ENCODE peak calls at places on chromosomes 7 and 10, in six cellular contexts. Q is HEK293T, H is HCT116, X is K562, S is HepG2, R is H1. T is an unnamed sample.

GRCh38 chr10:84632866-84633265 is 304.5 kb downstream of the CCSER2 start:
- DNase-seq in S (peak), R (peak), Q (no peak), H (peak), X (no peak), T (no peak)

GRCh38 chr7:127362364-127363027 is 30.0 kb downstream of the ZNF800 start:
- DNase-seq in X (no peak), S (no peak), Q (no peak), R (no peak), H (no peak), T (no peak)

GRCh38 chr7:78377532-78377931 is 579.0 kb downstream of the PHTF2 start:
- DNase-seq in S (no peak), R (no peak), X (no peak), Q (no peak), H (no peak), T (no peak)

GRCh38 chr10:8051109-8051781 is 3.2 kb upstream of the GATA3 start:
- DNase-seq in S (no peak), H (no peak), X (no peak), R (no peak), Q (no peak), T (no peak)

GRCh38 chr7:127732306-127732705 is 80.3 kb downstream of the SND1 start:
- DNase-seq in H (no peak), R (no peak), Q (no peak), S (no peak), X (no peak), T (no peak)

GRCh38 chr7:116671681-116672595 is at the start of gene MET:
- DNase-seq in X (peak), R (no peak), S (peak), H (peak), Q (peak), T (peak)

GRCh38 chr10:96910488-96911395 is 78.6 kb downstream of the LCOR start:
- DNase-seq in H (peak), S (peak), Q (peak), X (peak), R (no peak), T (no peak)

GRCh38 chr10:97149065-97149680 is 36.6 kb downstream of the SLIT1 start:
- DNase-seq in X (no peak), H (no peak), R (no peak), Q (no peak), S (no peak), T (no peak)

GRCh38 chr7:135584362-135585353 is 26.9 kb downstream of the NUP205 start:
- DNase-seq in H (no peak), X (no peak), R (no peak), S (no peak), Q (no peak), T (no peak)

GRCh38 chr10:35451103-35452016 is 115.1 kb downstream of the CCNY start:
- DNase-seq in Q (no peak), X (no peak), H (no peak), S (no peak), R (no peak), T (no peak)

GRCh38 chr10:88987243-88987726 is 3.3 kb upstream of the FAS start:
- DNase-seq in X (no peak), S (no peak), R (no peak), H (no peak), Q (no peak), T (no peak)

DNA sequence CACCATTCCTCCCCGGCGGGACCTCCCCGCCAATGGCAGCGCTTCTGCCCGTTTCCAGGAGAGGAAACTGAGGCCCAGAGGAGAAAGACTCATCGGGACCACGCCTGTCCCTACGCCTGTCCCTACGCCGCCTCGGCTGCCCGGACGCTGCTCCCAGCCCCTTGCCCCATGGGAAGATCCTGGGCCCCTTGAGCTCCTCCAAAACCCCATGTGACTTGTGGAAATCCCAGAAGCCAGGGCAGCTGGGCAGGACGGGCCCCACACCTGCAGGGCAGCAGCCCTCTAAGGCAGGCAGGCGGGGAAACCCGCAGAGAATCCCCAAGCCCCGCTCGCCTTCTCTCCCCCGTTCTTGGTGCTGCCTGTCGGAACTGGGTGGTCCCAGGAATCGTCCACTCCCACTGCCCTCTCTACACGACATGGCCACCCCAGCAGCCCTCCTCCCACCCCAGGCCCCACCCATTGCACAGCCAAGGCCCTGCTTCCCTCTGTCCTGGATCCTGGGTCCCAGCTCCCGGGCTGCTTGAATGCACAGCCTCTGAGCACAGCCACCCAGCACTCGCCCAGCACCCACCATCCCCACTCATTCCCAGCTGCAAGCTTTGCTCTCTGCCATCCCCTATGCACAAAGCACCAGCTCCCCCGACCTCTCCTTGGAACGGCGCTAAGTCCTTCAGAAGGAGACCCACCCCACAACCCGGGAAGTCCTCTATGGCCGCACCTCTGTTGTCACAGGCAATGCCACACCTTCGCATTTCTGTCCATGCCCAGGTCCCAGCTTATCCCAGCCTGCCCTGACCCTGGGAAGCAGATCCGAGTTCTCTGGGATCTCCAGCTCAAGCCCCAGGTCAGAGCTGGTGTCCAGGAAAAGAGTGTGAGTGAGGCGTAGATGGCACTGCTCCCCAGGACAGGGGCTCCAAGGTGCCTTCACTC is 50.6 kb downstream of the SLC29A4 start:
- DNase-seq in X (no peak), S (no peak), H (no peak), R (no peak), Q (no peak), T (no peak)
- TF ChIP-seq SP1 in X (no peak), S (no peak), H (no peak), R (no peak), Q (no peak), T (no peak)

DNA sequence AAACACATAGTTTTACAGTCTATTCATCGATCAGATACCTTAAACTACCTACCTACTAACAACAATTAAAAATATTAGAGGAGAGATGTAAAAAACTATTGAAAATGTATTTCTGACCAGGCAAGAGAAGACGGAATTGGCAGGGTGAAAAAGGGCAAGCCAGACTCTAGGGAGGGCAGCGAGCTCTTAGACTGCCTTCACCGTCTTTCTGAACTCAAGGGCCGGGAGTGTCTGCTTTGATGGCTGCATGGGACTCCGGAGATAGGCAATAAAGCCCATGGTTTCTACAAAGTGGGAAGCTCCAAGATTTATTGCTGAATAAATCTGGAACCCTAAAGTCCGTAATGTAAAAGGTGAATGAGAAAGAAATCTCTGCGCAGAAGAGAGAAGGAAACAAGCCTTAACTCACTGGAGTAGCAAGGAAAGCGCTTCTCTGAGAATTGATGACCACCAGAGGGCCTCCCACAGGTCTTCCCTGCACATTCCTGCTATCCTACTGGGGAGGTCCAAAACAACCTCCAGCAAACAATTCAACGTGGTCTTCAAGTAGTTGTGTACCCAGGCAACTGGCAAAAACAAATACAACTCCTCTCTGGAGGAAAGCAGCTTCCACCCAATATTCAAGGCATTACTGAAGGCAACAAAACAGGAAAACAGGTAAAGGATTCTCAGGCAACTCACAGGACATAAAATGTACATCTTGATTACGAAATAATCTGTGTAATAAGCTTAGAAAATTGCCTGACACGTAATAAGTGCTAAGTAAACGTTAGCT is 181.3 kb downstream of the SDK1 start:
- DNase-seq in H (peak), R (peak), S (peak), X (no peak), Q (peak), T (peak)
- TF ChIP-seq SP1 in H (no peak), R (peak), S (no peak), X (no peak), Q (no peak), T (no peak)

GRCh38 chr10:90192825-90193224 is 491.4 kb downstream of the KIF20B start:
- DNase-seq in Q (no peak), S (no peak), H (no peak), X (no peak), R (no peak), T (no peak)
- TF ChIP-seq SP1 in Q (no peak), S (no peak), H (no peak), X (no peak), R (no peak), T (no peak)

GRCh38 chr10:19932806-19933371 is 116.7 kb downstream of the PLXDC2 start:
- DNase-seq in H (no peak), X (no peak), R (no peak), S (no peak), Q (no peak), T (no peak)

GRCh38 chr10:19933772-19934171 is 117.5 kb downstream of the PLXDC2 start:
- DNase-seq in X (no peak), Q (no peak), R (no peak), H (no peak), S (no peak), T (no peak)

GRCh38 chr10:19929466-19930140 is 113.4 kb downstream of the PLXDC2 start:
- DNase-seq in H (no peak), S (no peak), Q (no peak), R (no peak), X (no peak), T (no peak)

GRCh38 chr10:19931886-19932285 is 115.7 kb downstream of the PLXDC2 start:
- DNase-seq in X (no peak), R (no peak), Q (no peak), H (no peak), S (no peak), T (no peak)

DNA sequence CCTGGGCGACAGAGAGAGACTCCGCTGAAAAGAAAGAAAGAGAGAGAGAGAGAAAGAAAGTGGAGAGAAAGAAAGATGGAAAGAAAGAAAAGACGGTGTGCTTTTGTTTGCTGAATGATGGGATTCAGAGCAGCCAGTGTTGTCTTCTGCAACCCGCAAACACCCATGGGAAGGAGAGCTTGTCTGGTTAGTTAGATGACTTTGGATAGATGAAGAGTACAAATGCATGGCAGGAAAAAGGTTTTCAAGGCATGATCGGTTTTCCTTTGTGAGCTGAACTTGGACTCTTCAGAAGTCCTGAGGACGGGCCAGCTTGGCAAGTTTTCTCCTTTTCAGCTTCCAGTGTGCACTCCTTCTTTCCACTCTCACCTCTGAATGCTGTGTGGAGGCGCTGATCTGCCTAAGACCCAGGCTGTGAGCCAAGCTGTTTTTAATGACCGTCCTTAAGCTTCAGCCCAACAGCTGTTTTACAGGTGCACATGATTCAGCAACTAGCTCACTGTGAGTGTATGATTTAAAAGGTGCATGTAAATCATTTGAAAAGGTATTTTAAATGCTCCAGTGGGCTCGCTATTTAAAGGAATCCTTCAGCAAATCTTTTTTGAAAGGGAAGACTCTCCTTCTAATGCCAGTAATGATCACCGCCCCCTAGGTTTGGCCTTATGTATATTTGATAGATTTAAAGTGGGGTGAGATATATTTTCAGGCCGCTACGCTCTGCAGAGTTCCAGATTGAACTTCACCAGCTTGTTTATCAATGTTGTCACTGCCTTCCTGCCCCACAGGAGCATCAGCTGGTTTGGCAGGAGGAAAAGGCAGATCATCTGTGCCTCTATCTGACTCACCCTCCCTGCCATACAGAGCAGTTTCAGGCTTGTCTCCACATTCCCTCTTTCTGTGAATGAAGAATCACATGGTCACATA is 115.0 kb downstream of the PLXDC2 start:
- DNase-seq in X (no peak), R (no peak), Q (no peak), S (no peak), H (no peak), T (no peak)
- TF ChIP-seq SP1 in X (no peak), R (no peak), Q (no peak), S (no peak), H (no peak), T (no peak)

T was measured in WTC11.